ENCODE peak calls at places on chromosome 22, in eight cellular contexts. One of them, this sample, is unnamed. For H3K4me1, the result is how much of the 10 kb centered on the place peaks cover.

GRCh38 chr22:50705219-50705691 is 32.6 kb downstream of the SHANK3 start:
- DNase-seq in mesenchymal stem cell: peak
- DNase-seq in heart left ventricle: peak
- DNase-seq in A673: peak
- DNase-seq in keratinocyte: no peak
- DNase-seq in body of pancreas: peak
- DNase-seq in upper lobe of right lung: peak
- DNase-seq in heart right ventricle: peak
- DNase-seq in this sample: no peak

GRCh38 chr22:43400449-43400848 is 11.4 kb upstream of the MPPED1 start:
- DNase-seq in heart right ventricle: peak
- DNase-seq in upper lobe of right lung: no peak
- DNase-seq in heart left ventricle: peak
- DNase-seq in body of pancreas: no peak
- DNase-seq in keratinocyte: no peak
- DNase-seq in mesenchymal stem cell: no peak
- DNase-seq in A673: no peak
- DNase-seq in this sample: no peak

GRCh38 chr22:22450343-22450839 is 58.2 kb downstream of the ZNF280B start:
- DNase-seq in A673: no peak
- DNase-seq in mesenchymal stem cell: no peak
- DNase-seq in keratinocyte: no peak
- DNase-seq in body of pancreas: peak
- DNase-seq in heart right ventricle: no peak
- DNase-seq in upper lobe of right lung: no peak
- DNase-seq in heart left ventricle: no peak
- DNase-seq in this sample: peak

GRCh38 chr22:28837640-28838039 is 37.3 kb upstream of the XBP1 start:
- DNase-seq in A673: no peak
- DNase-seq in keratinocyte: no peak
- DNase-seq in heart left ventricle: no peak
- DNase-seq in upper lobe of right lung: no peak
- DNase-seq in heart right ventricle: no peak
- DNase-seq in body of pancreas: no peak
- DNase-seq in mesenchymal stem cell: no peak
- DNase-seq in this sample: no peak

GRCh38 chr22:20613301-20613700 is 105.9 kb downstream of the MED15 start:
- DNase-seq in mesenchymal stem cell: no peak
- DNase-seq in heart left ventricle: no peak
- DNase-seq in body of pancreas: no peak
- DNase-seq in upper lobe of right lung: no peak
- DNase-seq in A673: no peak
- DNase-seq in keratinocyte: no peak
- DNase-seq in heart right ventricle: no peak
- DNase-seq in this sample: no peak

GRCh38 chr22:19082101-19082500 is 40.1 kb downstream of the DGCR2 start:
- DNase-seq in keratinocyte: no peak
- DNase-seq in A673: no peak
- DNase-seq in heart right ventricle: no peak
- DNase-seq in body of pancreas: no peak
- DNase-seq in mesenchymal stem cell: no peak
- DNase-seq in upper lobe of right lung: no peak
- DNase-seq in heart left ventricle: no peak
- DNase-seq in this sample: no peak

GRCh38 chr22:19448076-19448607 is 631 bp upstream of the C22orf39 start:
- DNase-seq in heart right ventricle: no peak
- DNase-seq in A673: peak
- DNase-seq in keratinocyte: no peak
- DNase-seq in mesenchymal stem cell: peak
- DNase-seq in upper lobe of right lung: no peak
- DNase-seq in body of pancreas: peak
- DNase-seq in heart left ventricle: no peak
- DNase-seq in this sample: no peak

GRCh38 chr22:27206747-27207133 is 549.4 kb downstream of the MIAT start:
- DNase-seq in heart right ventricle: no peak
- DNase-seq in keratinocyte: peak
- DNase-seq in A673: no peak
- DNase-seq in heart left ventricle: no peak
- DNase-seq in body of pancreas: no peak
- DNase-seq in upper lobe of right lung: no peak
- DNase-seq in mesenchymal stem cell: no peak
- DNase-seq in this sample: no peak

GRCh38 chr22:27474711-27475547 is 326.6 kb downstream of the MN1 start:
- DNase-seq in upper lobe of right lung: no peak
- DNase-seq in heart left ventricle: no peak
- DNase-seq in A673: peak
- DNase-seq in mesenchymal stem cell: peak
- DNase-seq in heart right ventricle: no peak
- DNase-seq in body of pancreas: peak
- DNase-seq in keratinocyte: peak
- DNase-seq in this sample: no peak

GRCh38 chr22:45834241-45834640 is 142.7 kb downstream of the WNT7B start:
- DNase-seq in keratinocyte: no peak
- DNase-seq in heart left ventricle: no peak
- DNase-seq in upper lobe of right lung: no peak
- DNase-seq in mesenchymal stem cell: no peak
- DNase-seq in A673: no peak
- DNase-seq in body of pancreas: no peak
- DNase-seq in heart right ventricle: no peak
- DNase-seq in this sample: no peak

GRCh38 chr22:50605349-50606074 is 4.9 kb downstream of the MAPK8IP2 start:
- DNase-seq in keratinocyte: no peak
- DNase-seq in mesenchymal stem cell: no peak
- DNase-seq in heart left ventricle: no peak
- DNase-seq in heart right ventricle: no peak
- DNase-seq in body of pancreas: no peak
- DNase-seq in upper lobe of right lung: no peak
- DNase-seq in A673: no peak
- DNase-seq in this sample: no peak

GRCh38 chr22:26901228-26901816 is 243.9 kb downstream of the MIAT start:
- DNase-seq in heart left ventricle: no peak
- DNase-seq in keratinocyte: no peak
- DNase-seq in body of pancreas: no peak
- DNase-seq in upper lobe of right lung: no peak
- DNase-seq in mesenchymal stem cell: no peak
- DNase-seq in A673: peak
- DNase-seq in heart right ventricle: no peak
- DNase-seq in this sample: no peak

GRCh38 chr22:29115682-29116313 is 43.0 kb downstream of the KREMEN1 start:
- DNase-seq in mesenchymal stem cell: peak
- DNase-seq in A673: no peak
- DNase-seq in body of pancreas: no peak
- DNase-seq in keratinocyte: no peak
- DNase-seq in heart right ventricle: no peak
- DNase-seq in heart left ventricle: no peak
- DNase-seq in upper lobe of right lung: no peak
- DNase-seq in this sample: no peak

GRCh38 chr22:44583076-44583760 is 85.2 kb upstream of the RTL6 start:
- DNase-seq in heart right ventricle: no peak
- DNase-seq in heart left ventricle: peak
- DNase-seq in A673: peak
- DNase-seq in keratinocyte: no peak
- DNase-seq in upper lobe of right lung: peak
- DNase-seq in body of pancreas: no peak
- DNase-seq in mesenchymal stem cell: no peak
- DNase-seq in this sample: peak

GRCh38 chr22:50737728-50738648 is at the start of gene ACR:
- DNase-seq in body of pancreas: no peak
- DNase-seq in heart right ventricle: no peak
- DNase-seq in keratinocyte: no peak
- DNase-seq in heart left ventricle: no peak
- DNase-seq in upper lobe of right lung: peak
- DNase-seq in A673: no peak
- DNase-seq in mesenchymal stem cell: no peak
- DNase-seq in this sample: peak

GRCh38 chr22:26753125-26753862 is 95.9 kb downstream of the MIAT start:
- DNase-seq in heart left ventricle: no peak
- DNase-seq in keratinocyte: no peak
- DNase-seq in body of pancreas: no peak
- DNase-seq in upper lobe of right lung: no peak
- DNase-seq in mesenchymal stem cell: no peak
- DNase-seq in heart right ventricle: no peak
- DNase-seq in A673: no peak
- DNase-seq in this sample: no peak

DNA sequence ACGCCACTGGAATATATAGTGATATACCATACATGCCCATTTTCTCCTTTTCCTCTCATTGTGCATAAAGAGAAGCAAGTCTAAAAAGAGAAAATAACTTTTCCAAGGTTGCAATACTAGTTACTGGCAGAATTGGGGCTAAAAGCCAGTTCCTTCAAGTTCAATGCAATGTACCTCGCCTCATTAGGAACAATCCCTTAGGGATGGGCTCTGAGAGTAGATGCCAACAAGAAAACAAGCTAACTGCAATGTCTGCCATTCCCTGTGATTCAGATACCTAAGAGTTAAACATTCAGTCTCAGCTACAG is 114.3 kb downstream of the RBFOX2 start:
- DNase-seq in heart right ventricle: no peak
- DNase-seq in A673: no peak
- DNase-seq in mesenchymal stem cell: no peak
- DNase-seq in keratinocyte: no peak
- DNase-seq in upper lobe of right lung: no peak
- DNase-seq in body of pancreas: no peak
- DNase-seq in heart left ventricle: no peak
- DNase-seq in this sample: no peak
- H3K4me3 ChIP-seq in heart right ventricle: peak
- H3K4me3 ChIP-seq in A673: peak
- H3K4me3 ChIP-seq in mesenchymal stem cell: no peak
- H3K4me3 ChIP-seq in keratinocyte: peak
- H3K4me3 ChIP-seq in upper lobe of right lung: peak
- H3K4me3 ChIP-seq in body of pancreas: no peak
- H3K4me3 ChIP-seq in heart left ventricle: no peak
- H3K4me3 ChIP-seq in this sample: peak

DNA sequence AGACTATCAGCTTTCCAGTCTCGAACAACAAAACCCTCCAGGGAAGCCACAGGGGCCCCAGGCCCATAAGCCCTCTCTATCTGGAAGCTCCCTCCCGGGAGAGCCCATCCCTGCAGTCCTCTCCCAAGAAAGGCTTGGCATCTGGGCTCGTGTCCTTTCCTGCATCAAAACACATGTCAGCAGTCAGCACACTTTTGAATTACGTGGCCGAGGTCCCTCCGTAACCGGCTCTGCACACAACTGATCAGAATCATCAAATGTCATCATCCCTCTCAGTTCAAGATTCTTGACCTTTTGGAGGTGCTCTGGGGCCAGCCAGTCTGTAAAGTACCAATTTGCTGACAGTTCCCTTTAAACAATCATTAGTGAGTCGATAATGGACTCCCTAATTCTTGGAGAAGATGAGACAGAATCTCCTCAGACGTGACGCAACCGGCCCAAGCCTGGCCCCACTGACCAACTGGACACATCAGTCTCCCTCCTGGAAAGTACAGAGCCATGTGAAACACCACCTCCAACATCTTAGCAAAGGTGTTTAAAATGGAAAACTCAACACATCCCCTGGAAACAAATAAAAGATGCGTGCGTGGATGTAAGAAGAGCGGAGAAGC is 33.6 kb downstream of the MAFF start:
- DNase-seq in heart right ventricle: no peak
- DNase-seq in heart left ventricle: no peak
- DNase-seq in upper lobe of right lung: no peak
- DNase-seq in body of pancreas: no peak
- DNase-seq in keratinocyte: no peak
- DNase-seq in mesenchymal stem cell: no peak
- DNase-seq in A673: no peak
- DNase-seq in this sample: no peak
- H3K4me1 ChIP-seq in heart right ventricle: under half
- H3K4me1 ChIP-seq in heart left ventricle: under half
- H3K4me1 ChIP-seq in upper lobe of right lung: under half
- H3K4me1 ChIP-seq in body of pancreas: under half
- H3K4me1 ChIP-seq in keratinocyte: under half
- H3K4me1 ChIP-seq in mesenchymal stem cell: under half
- H3K4me1 ChIP-seq in A673: under half
- H3K4me1 ChIP-seq in this sample: under half

DNA sequence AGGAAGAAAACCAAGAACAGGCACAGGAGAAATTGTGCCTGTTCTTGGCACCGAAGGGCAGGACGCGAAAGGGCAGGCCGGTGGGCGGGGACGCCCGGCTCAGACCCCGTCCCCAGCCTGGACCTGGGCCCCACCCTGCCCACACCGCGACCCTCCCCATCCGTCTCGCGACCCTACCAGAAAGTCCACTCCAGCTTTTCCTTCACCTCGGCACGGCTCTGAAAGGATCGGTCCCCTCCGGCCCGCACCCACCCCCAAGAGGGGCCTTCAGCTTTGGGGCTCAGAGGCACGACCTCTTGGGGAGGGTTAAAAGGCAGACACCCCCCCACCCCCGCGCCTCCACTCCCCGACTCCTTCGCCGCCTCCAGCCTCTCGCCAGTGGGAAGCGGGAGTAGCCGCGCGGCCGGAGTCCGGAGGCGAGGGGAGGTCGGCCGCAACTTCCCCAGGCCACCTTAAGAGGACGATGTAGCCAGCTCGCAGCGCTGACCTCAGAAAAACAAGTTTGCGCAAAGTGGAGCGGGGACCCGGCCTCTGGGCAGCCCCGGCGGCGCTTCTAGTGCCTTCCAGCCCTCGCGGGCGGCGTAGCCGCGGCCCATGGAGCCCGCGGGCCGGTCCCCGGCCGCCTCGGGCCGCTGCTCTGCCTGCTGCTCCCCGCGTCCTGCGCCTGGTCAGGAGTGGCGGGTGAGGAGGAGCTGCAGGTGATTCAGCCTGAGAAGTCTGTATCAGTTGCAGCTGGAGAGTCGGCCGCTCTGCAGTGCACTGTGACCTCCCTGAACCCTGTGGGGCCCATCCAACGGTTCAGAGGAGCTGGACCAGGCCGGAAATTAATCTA is 4.3 kb downstream of the SEC14L6 start:
- DNase-seq in A673: no peak
- DNase-seq in heart right ventricle: no peak
- DNase-seq in mesenchymal stem cell: peak
- DNase-seq in upper lobe of right lung: peak
- DNase-seq in body of pancreas: peak
- DNase-seq in heart left ventricle: no peak
- DNase-seq in keratinocyte: no peak
- DNase-seq in this sample: no peak
- H3K4me3 ChIP-seq in A673: no peak
- H3K4me3 ChIP-seq in heart right ventricle: peak
- H3K4me3 ChIP-seq in mesenchymal stem cell: peak
- H3K4me3 ChIP-seq in upper lobe of right lung: peak
- H3K4me3 ChIP-seq in body of pancreas: peak
- H3K4me3 ChIP-seq in heart left ventricle: peak
- H3K4me3 ChIP-seq in keratinocyte: no peak
- H3K4me3 ChIP-seq in this sample: peak

DNA sequence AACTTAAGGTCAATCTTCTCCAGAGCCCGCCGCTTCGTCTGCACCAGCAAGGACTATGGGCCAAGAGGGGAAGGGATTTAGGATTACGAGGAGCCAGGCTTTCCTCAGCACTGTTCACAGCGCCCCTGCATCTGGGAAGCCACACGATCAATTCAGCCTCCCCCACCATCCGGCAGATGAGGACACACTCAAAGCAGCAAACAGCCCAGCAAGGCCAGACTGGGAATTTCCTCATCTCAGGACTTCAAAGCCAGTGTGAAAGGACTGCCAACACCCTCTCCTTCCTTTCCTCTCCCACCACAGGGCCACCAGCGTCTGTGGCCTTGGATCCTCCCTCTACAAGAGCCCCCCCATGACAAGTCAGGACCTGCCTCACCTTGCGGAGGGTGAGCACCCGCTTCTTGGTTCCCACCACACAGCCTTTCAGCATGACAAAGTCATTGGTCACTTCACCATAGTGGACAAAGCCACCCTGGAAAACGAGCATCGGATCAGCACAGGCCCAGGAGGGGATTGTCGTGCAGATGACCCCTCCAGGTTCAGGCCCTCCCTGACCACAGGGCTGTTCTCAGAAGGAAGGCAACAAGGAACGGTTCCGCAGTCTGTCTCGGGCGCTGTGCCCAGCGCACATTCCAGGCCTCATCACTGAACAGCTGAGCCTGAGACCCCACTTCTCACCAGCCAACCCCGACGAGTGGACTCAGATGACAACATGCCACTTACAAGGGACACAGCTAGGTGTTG is 6.0 kb downstream of the RPL3 start:
- DNase-seq in A673: no peak
- DNase-seq in upper lobe of right lung: no peak
- DNase-seq in mesenchymal stem cell: no peak
- DNase-seq in keratinocyte: peak
- DNase-seq in heart right ventricle: no peak
- DNase-seq in heart left ventricle: peak
- DNase-seq in body of pancreas: no peak
- DNase-seq in this sample: no peak
- H3K4me1 ChIP-seq in A673: under half
- H3K4me1 ChIP-seq in upper lobe of right lung: half or more
- H3K4me1 ChIP-seq in mesenchymal stem cell: half or more
- H3K4me1 ChIP-seq in keratinocyte: half or more
- H3K4me1 ChIP-seq in heart right ventricle: half or more
- H3K4me1 ChIP-seq in heart left ventricle: half or more
- H3K4me1 ChIP-seq in body of pancreas: half or more
- H3K4me1 ChIP-seq in this sample: half or more